ENCODE peak calls at places on chromosomes 2 and 18, in nine cellular contexts. P is upper lobe of left lung; G is left lung; L is heart left ventricle; A is pancreas; Z is heart right ventricle; T is body of pancreas; C is CD8-positive, alpha-beta T cell; X is upper lobe of right lung. M is an unnamed sample.

GRCh38 chr18:10536270-10536669 is 10.4 kb downstream of the NAPG start:
- ATAC-seq in P (no peak), G (no peak), L (no peak), A (no peak), Z (no peak), T (no peak), C (no peak), X (no peak), M (no peak)

GRCh38 chr2:224268441-224268840 is 133.5 kb downstream of the FAM124B start:
- ATAC-seq in P (peak), G (peak), L (no peak), A (peak), Z (no peak), T (peak), C (no peak), X (peak), M (peak)

GRCh38 chr18:12946549-12947354 is 1.1 kb upstream of the SEH1L start:
- ATAC-seq in P (peak), G (peak), L (peak), A (peak), Z (peak), T (peak), C (no peak), X (no peak), M (no peak)

GRCh38 chr2:151999058-151999457 is 99.8 kb downstream of the CACNB4 start:
- ATAC-seq in P (peak), G (peak), L (peak), A (peak), Z (peak), T (peak), C (peak), X (peak), M (no peak)

GRCh38 chr2:241739651-241740050 is 5.2 kb downstream of the D2HGDH start:
- ATAC-seq in P (no peak), G (no peak), L (no peak), A (no peak), Z (no peak), T (no peak), C (no peak), X (no peak), M (no peak)

GRCh38 chr2:121479882-121480522 is 50.7 kb upstream of the RNU4ATAC start:
- ATAC-seq in P (peak), G (peak), L (peak), A (peak), Z (peak), T (peak), C (no peak), X (peak), M (no peak)

GRCh38 chr2:237625216-237625705 is 2.1 kb upstream of the LRRFIP1 start:
- ATAC-seq in P (peak), G (peak), L (peak), A (no peak), Z (peak), T (no peak), C (no peak), X (peak), M (peak)

GRCh38 chr2:38708900-38709321 is 42.2 kb downstream of the SRSF7 start:
- ATAC-seq in P (no peak), G (no peak), L (no peak), A (no peak), Z (no peak), T (no peak), C (no peak), X (peak), M (no peak)

GRCh38 chr18:62986490-62986889 is 271.1 kb downstream of the PHLPP1 start:
- ATAC-seq in P (no peak), G (no peak), L (no peak), A (no peak), Z (no peak), T (no peak), C (no peak), X (no peak), M (no peak)

GRCh38 chr2:121489284-121489683 is 41.4 kb upstream of the RNU4ATAC start:
- ATAC-seq in P (no peak), G (peak), L (peak), A (peak), Z (peak), T (peak), C (peak), X (peak), M (no peak)

GRCh38 chr2:4256351-4256750 is 553.0 kb downstream of the DCDC2C start:
- ATAC-seq in P (no peak), G (no peak), L (no peak), A (no peak), Z (no peak), T (no peak), C (no peak), X (no peak), M (no peak)

GRCh38 chr2:170477630-170478029 is 237.5 kb upstream of the SP5 start:
- ATAC-seq in P (no peak), G (no peak), L (no peak), A (no peak), Z (no peak), T (no peak), C (no peak), X (no peak), M (no peak)

GRCh38 chr2:109239720-109240119 is 110.7 kb downstream of the SH3RF3 start:
- ATAC-seq in P (no peak), G (no peak), L (no peak), A (no peak), Z (no peak), T (no peak), C (no peak), X (no peak), M (no peak)

GRCh38 chr2:168233166-168233565 is 14.2 kb downstream of the STK39 start:
- ATAC-seq in P (peak), G (no peak), L (peak), A (no peak), Z (peak), T (no peak), C (no peak), X (no peak), M (peak)

GRCh38 chr2:3146772-3147640 is 230.6 kb downstream of the EIPR1 start:
- ATAC-seq in P (no peak), G (no peak), L (no peak), A (no peak), Z (no peak), T (no peak), C (no peak), X (no peak), M (no peak)

GRCh38 chr18:13284330-13285027 is 65.9 kb downstream of the LDLRAD4 start:
- ATAC-seq in P (no peak), G (no peak), L (no peak), A (no peak), Z (no peak), T (no peak), C (peak), X (no peak), M (no peak)

GRCh38 chr2:210617732-210618330 is 61.4 kb downstream of the CPS1 start:
- ATAC-seq in P (no peak), G (peak), L (no peak), A (peak), Z (no peak), T (peak), C (no peak), X (peak), M (no peak)

GRCh38 chr2:237896941-237897340 is 37.5 kb downstream of the RAMP1 start:
- ATAC-seq in P (no peak), G (no peak), L (no peak), A (no peak), Z (no peak), T (no peak), C (no peak), X (no peak), M (no peak)

GRCh38 chr18:48893559-48894265 is 57.1 kb downstream of the SMAD7 start:
- ATAC-seq in P (no peak), G (peak), L (no peak), A (no peak), Z (no peak), T (no peak), C (no peak), X (peak), M (no peak)

GRCh38 chr2:216636570-216637450 is 3.6 kb downstream of the IGFBP2 start:
- ATAC-seq in P (peak), G (peak), L (peak), A (peak), Z (peak), T (peak), C (no peak), X (peak), M (peak)

GRCh38 chr2:240833724-240834285 is 13.8 kb upstream of the KIF1A start:
- ATAC-seq in P (no peak), G (no peak), L (peak), A (no peak), Z (peak), T (no peak), C (no peak), X (no peak), M (no peak)

GRCh38 chr2:51219468-51219867 is 187.5 kb upstream of the NRXN1 start:
- ATAC-seq in P (no peak), G (no peak), L (no peak), A (no peak), Z (no peak), T (no peak), C (no peak), X (no peak), M (no peak)

GRCh38 chr2:169839954-169840746 is 12.9 kb downstream of the UBR3 start:
- ATAC-seq in P (peak), G (no peak), L (peak), A (peak), Z (peak), T (no peak), C (no peak), X (peak), M (peak)

GRCh38 chr2:236019434-236019833 is 148.8 kb downstream of the GBX2 start:
- ATAC-seq in P (no peak), G (no peak), L (no peak), A (no peak), Z (no peak), T (no peak), C (no peak), X (no peak), M (no peak)

GRCh38 chr2:135257383-135258090 is 205.4 kb downstream of the RAB3GAP1 start:
- ATAC-seq in P (no peak), G (no peak), L (no peak), A (no peak), Z (no peak), T (no peak), C (no peak), X (no peak), M (no peak)

GRCh38 chr2:70161069-70161534 is 29.7 kb downstream of the C2orf42 start:
- ATAC-seq in P (no peak), G (no peak), L (no peak), A (no peak), Z (no peak), T (no peak), C (no peak), X (no peak), M (no peak)

GRCh38 chr2:219362524-219363164 is 25.1 kb downstream of the DNPEP start:
- ATAC-seq in P (peak), G (peak), L (peak), A (peak), Z (peak), T (peak), C (no peak), X (peak), M (peak)

GRCh38 chr2:223560704-223561435 is 41.3 kb downstream of the SCG2 start:
- ATAC-seq in P (no peak), G (no peak), L (no peak), A (no peak), Z (no peak), T (no peak), C (no peak), X (no peak), M (no peak)

GRCh38 chr2:48344441-48344756 is 185.6 kb upstream of the STON1 start:
- ATAC-seq in P (no peak), G (no peak), L (no peak), A (no peak), Z (no peak), T (no peak), C (peak), X (no peak), M (no peak)

GRCh38 chr2:205759732-205760516 is 77.6 kb downstream of the NRP2 start:
- ATAC-seq in P (no peak), G (no peak), L (no peak), A (no peak), Z (no peak), T (no peak), C (no peak), X (no peak), M (no peak)

DNA sequence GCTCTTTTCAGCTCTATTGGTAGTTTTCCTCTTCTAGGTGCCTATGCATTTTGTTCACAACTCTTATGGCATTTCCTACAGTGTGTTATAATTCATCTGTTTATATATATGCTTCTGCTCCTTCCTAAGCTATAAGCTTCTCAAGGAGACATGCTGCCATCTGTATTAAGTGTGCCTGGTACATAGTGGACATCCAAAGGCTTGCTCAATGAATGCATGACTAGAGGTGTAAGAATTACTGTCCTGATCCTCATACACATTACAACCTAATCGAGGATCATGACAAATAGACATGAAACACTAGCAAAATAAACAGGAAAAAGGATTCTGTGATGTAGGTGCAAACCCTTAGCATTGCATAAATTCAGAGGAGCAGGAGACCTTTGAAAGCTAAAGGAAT is 50.2 kb downstream of the CDC42EP3 start:
- ATAC-seq in P (no peak), G (no peak), L (no peak), A (no peak), Z (no peak), T (no peak), C (no peak), X (no peak), M (no peak)
- H3K27ac ChIP-seq in P (no peak), G (no peak), L (no peak), A (no peak), Z (no peak), T (no peak), C (no peak), X (no peak), M (no peak)

GRCh38 chr2:10329880-10330699 is 27.4 kb downstream of the HPCAL1 start:
- ATAC-seq in P (no peak), G (peak), L (peak), A (peak), Z (no peak), T (no peak), C (peak), X (no peak), M (no peak)

GRCh38 chr2:10331702-10332401 is 29.1 kb downstream of the HPCAL1 start:
- ATAC-seq in P (peak), G (peak), L (no peak), A (peak), Z (peak), T (no peak), C (peak), X (peak), M (peak)

GRCh38 chr2:10330700-10331032 is 28.0 kb downstream of the HPCAL1 start:
- ATAC-seq in P (no peak), G (no peak), L (no peak), A (no peak), Z (no peak), T (no peak), C (no peak), X (no peak), M (no peak)

GRCh38 chr2:10332402-10333246 is 29.9 kb downstream of the HPCAL1 start:
- ATAC-seq in P (no peak), G (no peak), L (no peak), A (peak), Z (no peak), T (no peak), C (no peak), X (no peak), M (peak)

DNA sequence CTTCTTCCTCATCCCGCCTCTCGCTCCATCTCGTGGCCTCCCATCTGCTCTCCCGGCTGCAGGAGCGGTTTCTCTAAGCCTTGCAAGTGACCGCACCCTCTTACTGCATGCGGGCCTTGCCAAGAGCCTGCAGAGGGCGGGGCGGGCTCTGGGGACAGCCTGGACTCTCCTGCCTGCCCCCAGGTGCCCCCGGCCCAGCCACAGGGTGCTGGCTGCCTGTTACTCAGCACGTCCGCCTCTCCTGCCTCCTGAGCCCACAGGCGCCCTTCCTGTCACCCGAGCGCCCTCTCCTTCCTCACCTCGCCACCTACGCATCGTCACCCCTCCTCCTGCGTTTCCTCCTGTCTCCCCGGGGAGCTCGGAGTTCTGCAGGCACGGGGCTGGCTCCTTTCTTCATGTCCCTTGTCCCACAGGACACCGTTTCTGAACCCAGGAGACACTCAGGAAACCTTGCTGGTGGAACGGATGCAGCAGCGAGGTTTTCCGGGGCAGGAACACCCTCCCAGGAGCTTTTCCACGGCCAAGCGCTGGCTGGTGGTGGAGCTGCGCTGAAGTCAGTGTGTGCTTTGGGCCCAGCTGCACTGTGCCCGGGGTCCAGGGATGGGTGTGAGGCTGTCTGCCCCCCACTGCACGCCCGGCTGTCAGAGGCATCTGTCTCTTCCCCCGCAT is 28.5 kb downstream of the HPCAL1 start:
- ATAC-seq in P (peak), G (peak), L (peak), A (peak), Z (peak), T (no peak), C (peak), X (peak), M (peak)
- H3K27ac ChIP-seq in P (peak), G (peak), L (peak), A (no peak), Z (peak), T (no peak), C (peak), X (peak), M (peak)

GRCh38 chr2:196163285-196163684 is 8.1 kb downstream of the STK17B start:
- ATAC-seq in P (no peak), G (no peak), L (no peak), A (no peak), Z (no peak), T (no peak), C (peak), X (no peak), M (no peak)

GRCh38 chr2:196166876-196167275 is 4.5 kb downstream of the STK17B start:
- ATAC-seq in P (no peak), G (no peak), L (no peak), A (no peak), Z (no peak), T (no peak), C (peak), X (no peak), M (no peak)

GRCh38 chr2:196167666-196168065 is 3.7 kb downstream of the STK17B start:
- ATAC-seq in P (no peak), G (no peak), L (no peak), A (no peak), Z (no peak), T (no peak), C (no peak), X (no peak), M (no peak)

GRCh38 chr2:196162586-196163180 is 8.7 kb downstream of the STK17B start:
- ATAC-seq in P (no peak), G (no peak), L (no peak), A (no peak), Z (no peak), T (no peak), C (no peak), X (no peak), M (no peak)

GRCh38 chr2:196165016-196165415 is 6.4 kb downstream of the STK17B start:
- ATAC-seq in P (no peak), G (no peak), L (no peak), A (no peak), Z (no peak), T (no peak), C (peak), X (no peak), M (no peak)
- H3K27ac ChIP-seq in P (peak), G (no peak), L (no peak), A (no peak), Z (no peak), T (no peak), C (peak), X (no peak), M (no peak)

GRCh38 chr18:55380574-55380973 is 207.4 kb downstream of the TCF4 start:
- ATAC-seq in P (no peak), G (no peak), L (no peak), A (no peak), Z (no peak), T (no peak), C (no peak), X (no peak), M (no peak)

GRCh38 chr18:55376387-55376786 is 211.6 kb downstream of the TCF4 start:
- ATAC-seq in P (no peak), G (no peak), L (no peak), A (no peak), Z (no peak), T (no peak), C (no peak), X (no peak), M (no peak)

GRCh38 chr18:55372205-55372604 is 215.8 kb downstream of the TCF4 start:
- ATAC-seq in P (no peak), G (no peak), L (no peak), A (no peak), Z (no peak), T (no peak), C (no peak), X (no peak), M (no peak)

GRCh38 chr18:55381277-55381676 is 206.7 kb downstream of the TCF4 start:
- ATAC-seq in P (no peak), G (no peak), L (no peak), A (no peak), Z (no peak), T (no peak), C (no peak), X (no peak), M (no peak)

GRCh38 chr18:55375930-55376329 is 212.1 kb downstream of the TCF4 start:
- ATAC-seq in P (no peak), G (no peak), L (no peak), A (no peak), Z (no peak), T (no peak), C (no peak), X (no peak), M (no peak)
- H3K27ac ChIP-seq in P (no peak), G (no peak), L (no peak), A (no peak), Z (no peak), T (no peak), C (no peak), X (no peak), M (no peak)

DNA sequence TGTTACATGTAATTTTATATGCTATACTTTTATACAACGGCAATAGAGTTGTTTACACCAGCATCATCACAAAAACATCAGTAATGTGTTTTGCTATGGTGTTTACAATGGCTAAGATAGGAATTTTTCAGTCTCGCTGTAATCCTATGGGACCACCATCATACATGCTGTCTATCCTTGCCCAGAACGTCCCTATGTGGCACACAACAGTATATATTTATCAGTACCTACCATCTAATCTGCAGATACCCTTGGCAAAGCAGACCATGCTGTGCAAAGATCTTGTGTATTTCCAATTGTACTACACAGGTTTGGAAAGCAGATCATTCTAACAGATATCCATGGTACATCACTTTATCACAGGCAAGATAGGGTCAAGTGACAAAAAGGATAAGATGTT is 15.3 kb downstream of the RPL31 start:
- ATAC-seq in P (no peak), G (no peak), L (no peak), A (no peak), Z (no peak), T (no peak), C (no peak), X (no peak), M (no peak)
- H3K27ac ChIP-seq in P (no peak), G (no peak), L (no peak), A (no peak), Z (no peak), T (no peak), C (no peak), X (no peak), M (no peak)

GRCh38 chr2:234292205-234292954 is 204.5 kb downstream of the ARL4C start:
- ATAC-seq in P (peak), G (no peak), L (no peak), A (peak), Z (peak), T (no peak), C (peak), X (peak), M (no peak)
- H3K27ac ChIP-seq in P (no peak), G (peak), L (no peak), A (no peak), Z (no peak), T (no peak), C (peak), X (peak), M (no peak)

M was measured in gastroesophageal sphincter.